ENCODE peak calls at places on chromosomes 13 and 19, in four cellular contexts. B is A673, D is posterior cingulate gyrus, P is NCI-H460. Z is an unnamed sample.

GRCh38 chr13:98873377-98874028 is 104.4 kb downstream of the DOCK9 start:
- DNase-seq in B (no peak), D (no peak), P (no peak), Z (no peak)

GRCh38 chr19:47243364-47243775 is 12.4 kb upstream of the BBC3 start:
- DNase-seq in B (no peak), D (no peak), P (no peak), Z (no peak)

GRCh38 chr13:113979791-113980471 is 6.1 kb upstream of the C13orf46 start:
- DNase-seq in B (no peak), D (no peak), P (no peak), Z (no peak)

GRCh38 chr19:954672-955494 is 29.0 kb downstream of the ARID3A start:
- DNase-seq in B (no peak), D (no peak), P (no peak), Z (no peak)

GRCh38 chr19:55095260-55096060 is 19.8 kb downstream of the EPS8L1 start:
- DNase-seq in B (peak; percentile 51), D (no peak), P (no peak), Z (no peak)

GRCh38 chr19:51491586-51491985 is 10.0 kb downstream of the SIGLEC12 start:
- DNase-seq in B (no peak), D (no peak), P (no peak), Z (no peak)

GRCh38 chr19:52231154-52231565 is 38.2 kb upstream of the ZNF766 start:
- DNase-seq in B (no peak), D (no peak), P (no peak), Z (no peak)

GRCh38 chr13:74203576-74203975 is 69.4 kb upstream of the KLF12 start:
- DNase-seq in B (no peak), D (no peak), P (no peak), Z (no peak)

GRCh38 chr19:40695881-40696280 is 5.4 kb upstream of the NUMBL start:
- DNase-seq in B (no peak), D (no peak), P (no peak), Z (no peak)

GRCh38 chr13:66344770-66345367 is 885.3 kb downstream of the PCDH9 start:
- DNase-seq in B (no peak), D (no peak), P (no peak), Z (no peak)

GRCh38 chr13:31890946-31891345 is 140.6 kb upstream of the FRY start:
- DNase-seq in B (no peak), D (no peak), P (no peak), Z (no peak)

GRCh38 chr19:2138061-2138728 is 13.2 kb downstream of the AP3D1 start:
- DNase-seq in B (no peak), D (no peak), P (no peak), Z (peak; percentile 67)

GRCh38 chr13:47334173-47334572 is 437.3 kb upstream of the HTR2A start:
- DNase-seq in B (no peak), D (no peak), P (no peak), Z (no peak)

GRCh38 chr19:37251308-37252229 is 33.6 kb downstream of the ZNF383 start:
- DNase-seq in B (peak; percentile 92), D (peak; percentile 96), P (peak; percentile 91), Z (peak; percentile 88)

GRCh38 chr13:30186644-30187431 is 120.5 kb downstream of the KATNAL1 start:
- DNase-seq in B (no peak), D (no peak), P (no peak), Z (no peak)

GRCh38 chr19:10037367-10037766 is 24.1 kb downstream of the RDH8 start:
- DNase-seq in B (no peak), D (no peak), P (no peak), Z (no peak)

GRCh38 chr19:17762505-17763229 is 11.4 kb downstream of the FCHO1 start:
- DNase-seq in B (peak; percentile 87), D (peak; percentile 53), P (peak; percentile 60), Z (no peak)

GRCh38 chr13:39451860-39452301 is 151.1 kb downstream of the LHFPL6 start:
- DNase-seq in B (peak; percentile 91), D (no peak), P (no peak), Z (peak; percentile 64)

GRCh38 chr13:50864492-50864891 is 21.0 kb upstream of the DLEU7 start:
- DNase-seq in B (no peak), D (no peak), P (no peak), Z (no peak)

GRCh38 chr19:13701624-13702023 is 62.7 kb upstream of the MRI1 start:
- DNase-seq in B (no peak), D (no peak), P (no peak), Z (no peak)

GRCh38 chr13:27374650-27375049 is 49.8 kb upstream of the GTF3A start:
- DNase-seq in B (peak; percentile 82), D (peak; percentile 51), P (peak; percentile 74), Z (peak; percentile 67)

GRCh38 chr13:55816976-55817601 is 1323.6 kb upstream of the PRR20A start:
- DNase-seq in B (no peak), D (no peak), P (no peak), Z (no peak)

GRCh38 chr19:38670921-38671398 is 23.5 kb downstream of the ACTN4 start:
- DNase-seq in B (no peak), D (no peak), P (no peak), Z (no peak)

GRCh38 chr19:42149447-42150202 is 17.4 kb upstream of the POU2F2 start:
- DNase-seq in B (no peak), D (no peak), P (no peak), Z (no peak)

GRCh38 chr13:112756511-112756966 is 66.7 kb downstream of the ATP11A start:
- DNase-seq in B (peak; percentile 12), D (no peak), P (no peak), Z (no peak)

Z was measured in cerebellum.